ENCODE peak calls at places on chromosomes 1 and 21, in four cellular contexts. Z is iPS-NIHi11, W is mesothelial cell of epicardium, S is ureter. V is an unnamed sample.

GRCh38 chr1:192978195-192978710 is 80.9 kb downstream of the UCHL5 start:
- DNase-seq in W (no peak), S (no peak), Z (no peak), V (no peak)

GRCh38 chr1:94240822-94241221 is 3.4 kb upstream of the ARHGAP29 start:
- DNase-seq in S (no peak), Z (no peak), W (no peak), V (no peak)

GRCh38 chr1:92858564-92859399 is 26.9 kb downstream of the RPL5 start:
- DNase-seq in W (no peak), Z (peak), S (peak), V (peak)

GRCh38 chr21:40706806-40707205 is 140.2 kb downstream of the DSCAM start:
- DNase-seq in Z (no peak), S (no peak), W (no peak), V (no peak)

GRCh38 chr1:3038113-3038551 is 16.9 kb downstream of the ACTRT2 start:
- DNase-seq in S (no peak), Z (no peak), W (no peak), V (no peak)

GRCh38 chr1:31605908-31606427 is 11.5 kb upstream of the HCRTR1 start:
- DNase-seq in S (peak), Z (no peak), W (no peak), V (peak)

GRCh38 chr21:25640671-25641292 is 1.7 kb downstream of the JAM2 start:
- DNase-seq in S (no peak), Z (no peak), W (no peak), V (no peak)

GRCh38 chr1:111920221-111921024 is 69.0 kb downstream of the KCND3 start:
- DNase-seq in Z (no peak), S (peak), W (no peak), V (peak)

GRCh38 chr1:154955039-154955717 is 721 bp downstream of the PBXIP1 start:
- DNase-seq in Z (peak), W (no peak), S (no peak), V (peak)

GRCh38 chr1:92968138-92969032 is 7.1 kb upstream of the DIPK1A start:
- DNase-seq in S (no peak), W (no peak), Z (peak), V (no peak)

GRCh38 chr21:30227633-30228404 is 11.9 kb upstream of the CLDN8 start:
- DNase-seq in W (no peak), Z (no peak), S (peak), V (no peak)

GRCh38 chr1:221743416-221744208 is 1.7 kb upstream of the DUSP10 start:
- DNase-seq in Z (no peak), W (no peak), S (no peak), V (no peak)

GRCh38 chr1:116134178-116134773 is 23.1 kb downstream of the MAB21L3 start:
- DNase-seq in S (no peak), Z (no peak), W (no peak), V (no peak)

GRCh38 chr1:230026572-230026971 is 40.5 kb upstream of the GALNT2 start:
- DNase-seq in Z (no peak), S (no peak), W (no peak), V (no peak)

GRCh38 chr1:223299553-223299952 is 64.4 kb downstream of the SUSD4 start:
- DNase-seq in S (no peak), W (no peak), Z (no peak), V (no peak)

GRCh38 chr1:200674838-200675587 is 5.3 kb upstream of the DDX59 start:
- DNase-seq in Z (no peak), W (no peak), S (no peak), V (no peak)

GRCh38 chr1:15584489-15585363 is at the start of gene AGMAT:
- DNase-seq in Z (peak), W (no peak), S (no peak), V (peak)

GRCh38 chr1:245680395-245680794 is 525.6 kb downstream of the KIF26B start:
- DNase-seq in Z (no peak), S (no peak), W (no peak), V (no peak)

GRCh38 chr1:104791030-104791429 is 1041.3 kb downstream of the AMY1C start:
- DNase-seq in W (no peak), Z (no peak), S (no peak), V (no peak)

GRCh38 chr1:172746091-172746949 is 87.4 kb downstream of the FASLG start:
- DNase-seq in Z (no peak), S (peak), W (no peak), V (no peak)

GRCh38 chr1:244791061-244791460 is 44.4 kb upstream of the COX20 start:
- DNase-seq in S (no peak), W (no peak), Z (no peak), V (no peak)

GRCh38 chr1:243956448-243956847 is 94.6 kb upstream of the ZBTB18 start:
- DNase-seq in Z (no peak), W (no peak), S (no peak), V (no peak)

GRCh38 chr1:201084171-201084766 is 28.0 kb downstream of the CACNA1S start:
- DNase-seq in W (no peak), Z (no peak), S (no peak), V (no peak)

V was measured in stomach.